ENCODE peak calls at places on chromosomes 11 and 22, in eight cellular contexts. Q is left ventricle myocardium inferior, W is mesothelial cell of epicardium, F is fibroblast of mammary gland, H is fibroblast of the aortic adventitia, O is lung, L is foreskin fibroblast, X is H9. R is an unnamed sample.

GRCh38 chr11:14119357-14119756 is 156.8 kb downstream of the SPON1 start:
- DNase-seq in Q (no peak), W (no peak), F (no peak), H (no peak), O (no peak), L (peak; percentile 14), X (no peak), R (no peak)

GRCh38 chr11:44923080-44923479 is 27.6 kb downstream of the TP53I11 start:
- DNase-seq in Q (no peak), W (no peak), F (no peak), H (no peak), O (no peak), L (no peak), X (no peak), R (no peak)

GRCh38 chr11:67631427-67631826 is 1.7 kb upstream of the NUDT8 start:
- DNase-seq in Q (no peak), W (no peak), F (no peak), H (no peak), O (no peak), L (no peak), X (peak; percentile 42), R (no peak)

GRCh38 chr11:86670179-86670578 is 2.2 kb downstream of the ME3 start:
- DNase-seq in Q (no peak), W (no peak), F (peak; percentile 66), H (peak; percentile 48), O (no peak), L (peak; percentile 70), X (no peak), R (no peak)

GRCh38 chr11:93604276-93604675 is 57.2 kb upstream of the CEP295 start:
- DNase-seq in Q (no peak), W (no peak), F (no peak), H (no peak), O (no peak), L (no peak), X (no peak), R (no peak)

GRCh38 chr22:26172389-26172990 is 3.2 kb downstream of the SEZ6L start:
- DNase-seq in Q (no peak), W (no peak), F (peak; percentile 13), H (peak; percentile 0), O (no peak), L (peak; percentile 45), X (peak; percentile 69), R (peak; percentile 73)

GRCh38 chr22:29702931-29703594 is 16.7 kb upstream of the CABP7 start:
- DNase-seq in Q (peak; percentile 33), W (no peak), F (no peak), H (no peak), O (peak; percentile 39), L (no peak), X (no peak), R (no peak)

GRCh38 chr22:33873186-33873585 is 47.1 kb downstream of the LARGE1 start:
- DNase-seq in Q (peak; percentile 53), W (no peak), F (no peak), H (peak; percentile 46), O (no peak), L (no peak), X (no peak), R (no peak)

GRCh38 chr11:64297722-64298358 is 2.3 kb upstream of the CATSPERZ start:
- DNase-seq in Q (no peak), W (no peak), F (no peak), H (no peak), O (no peak), L (no peak), X (no peak), R (no peak)

GRCh38 chr11:82750643-82751139 is 17.0 kb upstream of the FAM181B start:
- DNase-seq in Q (no peak), W (no peak), F (no peak), H (no peak), O (no peak), L (peak; percentile 6), X (peak; percentile 33), R (no peak)

GRCh38 chr11:116960916-116961315 is 123.5 kb upstream of the APOA1 start:
- DNase-seq in Q (no peak), W (no peak), F (peak; percentile 69), H (peak; percentile 56), O (no peak), L (peak; percentile 87), X (no peak), R (no peak)

GRCh38 chr22:50244420-50245213 is at the start of gene TUBGCP6:
- DNase-seq in Q (peak; percentile 97), W (peak; percentile 91), F (peak; percentile 89), H (peak; percentile 87), O (peak; percentile 93), L (peak; percentile 98), X (peak; percentile 92), R (peak; percentile 94)
- TF ChIP-seq CTCF in Q (peak; percentile 47), W (no peak), F (no peak), H (peak; percentile 35), O (no peak), L (no peak), X (peak; percentile 38), R (peak; percentile 8)

GRCh38 chr22:30861688-30862552 is 106.7 kb downstream of the MORC2 start:
- DNase-seq in Q (no peak), W (no peak), F (no peak), H (no peak), O (no peak), L (no peak), X (peak; percentile 18), R (no peak)

GRCh38 chr22:30864441-30865420 is 103.8 kb downstream of the MORC2 start:
- DNase-seq in Q (no peak), W (no peak), F (no peak), H (no peak), O (no peak), L (no peak), X (no peak), R (no peak)

GRCh38 chr22:30865656-30866055 is 102.9 kb downstream of the MORC2 start:
- DNase-seq in Q (no peak), W (no peak), F (no peak), H (no peak), O (no peak), L (no peak), X (peak; percentile 18), R (no peak)

GRCh38 chr22:30861131-30861530 is 107.4 kb downstream of the MORC2 start:
- DNase-seq in Q (no peak), W (no peak), F (no peak), H (no peak), O (no peak), L (no peak), X (peak; percentile 21), R (no peak)

DNA sequence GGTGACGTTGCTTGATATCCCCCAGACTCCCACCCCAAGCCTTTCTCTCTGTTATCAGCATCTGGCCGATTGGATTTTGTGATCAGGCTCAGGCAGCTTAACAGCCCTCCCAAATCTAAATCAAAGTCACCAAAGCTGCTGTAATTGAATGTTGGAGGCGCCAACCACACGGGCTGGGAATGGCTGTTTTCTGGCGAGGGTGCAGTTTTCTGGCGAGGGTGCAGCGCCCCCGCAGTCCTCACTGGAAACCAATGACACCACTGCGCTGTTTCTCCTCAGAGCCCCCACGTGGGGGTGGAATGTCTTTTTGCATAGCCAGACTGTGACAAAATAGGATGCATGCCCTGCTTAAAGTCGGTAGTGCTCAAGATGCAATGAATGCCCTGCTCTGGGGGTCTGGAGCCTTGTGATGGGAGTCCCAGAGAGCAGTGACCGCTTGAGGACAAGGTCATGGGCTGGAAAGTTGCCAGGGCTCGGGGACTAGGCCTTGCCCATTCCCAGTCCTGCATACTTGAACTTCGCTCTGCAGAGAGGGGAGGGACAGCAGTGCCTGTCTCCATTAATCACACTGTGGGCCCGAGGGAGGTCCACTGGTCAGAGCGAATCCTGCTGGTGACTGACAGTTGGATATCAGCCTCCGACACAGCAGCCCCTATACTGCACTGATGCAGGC is 105.3 kb downstream of the MORC2 start:
- DNase-seq in Q (no peak), W (no peak), F (peak; percentile 16), H (no peak), O (no peak), L (no peak), X (peak; percentile 52), R (no peak)
- TF ChIP-seq CTCF in Q (no peak), W (no peak), F (no peak), H (no peak), O (no peak), L (no peak), X (peak; percentile 48), R (no peak)

GRCh38 chr22:35913925-35914324 is 114.7 kb downstream of the RBFOX2 start:
- DNase-seq in Q (no peak), W (no peak), F (no peak), H (no peak), O (no peak), L (no peak), X (no peak), R (no peak)

GRCh38 chr22:35910926-35911325 is 117.7 kb downstream of the RBFOX2 start:
- DNase-seq in Q (no peak), W (no peak), F (no peak), H (no peak), O (no peak), L (no peak), X (no peak), R (no peak)

GRCh38 chr22:35914357-35914664 is 114.3 kb downstream of the RBFOX2 start:
- DNase-seq in Q (no peak), W (no peak), F (no peak), H (no peak), O (no peak), L (no peak), X (no peak), R (no peak)

GRCh38 chr22:35911877-35912276 is 116.7 kb downstream of the RBFOX2 start:
- DNase-seq in Q (no peak), W (no peak), F (no peak), H (no peak), O (no peak), L (no peak), X (no peak), R (no peak)

DNA sequence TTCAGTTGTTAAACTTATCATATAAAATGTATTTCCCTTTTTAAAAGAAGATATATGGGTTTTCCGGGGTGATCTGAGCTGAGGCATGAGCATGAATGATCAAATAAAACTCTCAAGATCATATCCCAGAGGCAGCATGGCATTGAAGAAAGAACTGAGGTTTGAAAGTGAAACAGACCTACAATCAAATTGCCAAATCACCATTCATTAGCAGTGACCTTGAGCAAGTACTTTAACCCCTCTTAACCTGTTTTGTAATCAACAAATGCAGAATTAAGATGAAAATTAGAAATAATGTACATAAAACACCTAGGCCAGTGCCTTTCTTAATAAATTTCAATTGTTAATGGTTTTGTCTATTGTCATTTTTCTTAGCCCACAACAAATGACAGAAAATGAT is 116.0 kb downstream of the RBFOX2 start:
- DNase-seq in Q (no peak), W (no peak), F (no peak), H (no peak), O (no peak), L (no peak), X (no peak), R (no peak)
- TF ChIP-seq CTCF in Q (no peak), W (no peak), F (no peak), H (no peak), O (no peak), L (no peak), X (no peak), R (no peak)

DNA sequence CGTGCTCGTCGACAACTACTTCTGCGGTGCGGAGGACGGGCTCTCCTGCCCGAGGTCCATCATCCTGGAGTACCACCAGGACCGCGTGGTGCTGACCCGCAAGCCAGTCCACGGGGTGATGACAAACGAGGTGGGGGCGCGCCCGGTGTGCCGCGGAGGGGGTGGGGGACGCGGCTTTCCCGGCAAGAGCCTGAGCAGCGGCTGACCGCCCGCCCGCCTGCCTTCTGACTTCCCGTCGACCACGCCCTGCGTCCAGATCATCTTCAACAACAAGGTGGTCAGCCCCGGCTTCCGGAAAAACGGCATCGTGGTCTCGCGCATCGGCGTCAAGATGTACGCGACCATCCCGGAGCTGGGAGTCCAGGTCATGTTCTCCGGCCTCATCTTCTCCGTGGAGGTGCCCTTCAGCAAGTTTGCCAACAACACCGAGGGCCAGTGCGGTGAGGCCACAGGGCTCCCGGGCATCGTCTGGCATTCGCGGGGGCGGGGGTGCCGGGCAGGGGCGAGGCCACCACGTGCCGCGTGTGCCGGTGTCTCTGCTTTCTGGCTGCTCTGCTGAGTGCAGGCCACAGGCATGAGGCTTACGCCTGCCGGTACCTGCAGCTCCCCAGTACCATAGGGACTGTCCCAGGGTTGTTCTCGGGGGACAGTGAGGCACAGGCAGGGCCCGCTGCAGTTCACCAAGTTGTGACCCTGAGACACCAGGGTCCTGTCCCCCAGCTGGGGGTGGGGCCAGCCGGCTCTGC is 28.5 kb upstream of the MUC5B start:
- DNase-seq in Q (peak; percentile 11), W (no peak), F (no peak), H (no peak), O (no peak), L (no peak), X (no peak), R (no peak)
- TF ChIP-seq CTCF in Q (no peak), W (no peak), F (no peak), H (no peak), O (no peak), L (no peak), X (no peak), R (no peak)

R was measured in Calu3.